ENCODE peak calls at places on chromosomes 2 and 18, in eight cellular contexts. One of them, this sample, is unnamed.

GRCh38 chr2:38750793-38751042 is 443 bp downstream of the SRSF7 start:
- DNase-seq in gastrocnemius medialis: peak; percentile 61
- DNase-seq in neural progenitor cell: peak; percentile 76
- DNase-seq in GM23248: no peak
- DNase-seq in right lobe of liver: peak; percentile 67
- DNase-seq in mammary epithelial cell: no peak
- DNase-seq in effector memory CD4-positive, alpha-beta T cell: peak; percentile 68
- DNase-seq in H9: no peak
- DNase-seq in this sample: peak; percentile 81

GRCh38 chr2:190849774-190850173 is 30.8 kb upstream of the GLS start:
- DNase-seq in H9: no peak
- DNase-seq in mammary epithelial cell: peak; percentile 89
- DNase-seq in right lobe of liver: no peak
- DNase-seq in effector memory CD4-positive, alpha-beta T cell: no peak
- DNase-seq in gastrocnemius medialis: no peak
- DNase-seq in GM23248: peak; percentile 93
- DNase-seq in neural progenitor cell: no peak
- DNase-seq in this sample: no peak

GRCh38 chr18:9876867-9877654 is 8.7 kb upstream of the TXNDC2 start:
- DNase-seq in GM23248: peak; percentile 89
- DNase-seq in effector memory CD4-positive, alpha-beta T cell: no peak
- DNase-seq in gastrocnemius medialis: no peak
- DNase-seq in right lobe of liver: no peak
- DNase-seq in mammary epithelial cell: peak; percentile 81
- DNase-seq in neural progenitor cell: peak; percentile 66
- DNase-seq in H9: no peak
- DNase-seq in this sample: no peak

GRCh38 chr2:42755161-42755900 is 8.6 kb downstream of the OXER1 start:
- DNase-seq in H9: no peak
- DNase-seq in neural progenitor cell: no peak
- DNase-seq in effector memory CD4-positive, alpha-beta T cell: no peak
- DNase-seq in GM23248: peak; percentile 80
- DNase-seq in mammary epithelial cell: no peak
- DNase-seq in right lobe of liver: no peak
- DNase-seq in gastrocnemius medialis: no peak
- DNase-seq in this sample: no peak

GRCh38 chr18:27865431-27865830 is 311.5 kb downstream of the CDH2 start:
- DNase-seq in H9: no peak
- DNase-seq in right lobe of liver: no peak
- DNase-seq in mammary epithelial cell: no peak
- DNase-seq in gastrocnemius medialis: no peak
- DNase-seq in neural progenitor cell: no peak
- DNase-seq in effector memory CD4-positive, alpha-beta T cell: no peak
- DNase-seq in GM23248: no peak
- DNase-seq in this sample: no peak

GRCh38 chr2:223759569-223760430 is 77.6 kb downstream of the AP1S3 start:
- DNase-seq in H9: no peak
- DNase-seq in mammary epithelial cell: peak; percentile 97
- DNase-seq in effector memory CD4-positive, alpha-beta T cell: no peak
- DNase-seq in neural progenitor cell: no peak
- DNase-seq in right lobe of liver: no peak
- DNase-seq in gastrocnemius medialis: no peak
- DNase-seq in GM23248: peak; percentile 57
- DNase-seq in this sample: no peak

GRCh38 chr2:113103958-113104627 is 23.3 kb upstream of the IL1RN start:
- DNase-seq in gastrocnemius medialis: no peak
- DNase-seq in GM23248: peak; percentile 66
- DNase-seq in H9: no peak
- DNase-seq in neural progenitor cell: no peak
- DNase-seq in right lobe of liver: no peak
- DNase-seq in mammary epithelial cell: peak; percentile 83
- DNase-seq in effector memory CD4-positive, alpha-beta T cell: no peak
- DNase-seq in this sample: no peak

GRCh38 chr2:30232027-30232800 is 880 bp downstream of the LBH start:
- DNase-seq in neural progenitor cell: peak; percentile 69
- DNase-seq in gastrocnemius medialis: no peak
- DNase-seq in effector memory CD4-positive, alpha-beta T cell: peak; percentile 76
- DNase-seq in GM23248: peak; percentile 76
- DNase-seq in H9: peak; percentile 85
- DNase-seq in mammary epithelial cell: no peak
- DNase-seq in right lobe of liver: peak; percentile 50
- DNase-seq in this sample: peak; percentile 81

GRCh38 chr2:98908909-98909308 is 27.1 kb downstream of the CRACDL start:
- DNase-seq in GM23248: peak; percentile 61
- DNase-seq in right lobe of liver: no peak
- DNase-seq in H9: no peak
- DNase-seq in gastrocnemius medialis: no peak
- DNase-seq in mammary epithelial cell: peak; percentile 22
- DNase-seq in effector memory CD4-positive, alpha-beta T cell: no peak
- DNase-seq in neural progenitor cell: no peak
- DNase-seq in this sample: no peak

GRCh38 chr2:89842180-89842908 is 1150.9 kb downstream of the RPIA start:
- DNase-seq in H9: no peak
- DNase-seq in GM23248: no peak
- DNase-seq in effector memory CD4-positive, alpha-beta T cell: no peak
- DNase-seq in gastrocnemius medialis: no peak
- DNase-seq in neural progenitor cell: no peak
- DNase-seq in mammary epithelial cell: no peak
- DNase-seq in right lobe of liver: no peak
- DNase-seq in this sample: no peak

GRCh38 chr2:145685323-145686050 is 1165.6 kb upstream of the ZEB2 start:
- DNase-seq in neural progenitor cell: no peak
- DNase-seq in gastrocnemius medialis: no peak
- DNase-seq in H9: no peak
- DNase-seq in mammary epithelial cell: peak; percentile 92
- DNase-seq in right lobe of liver: no peak
- DNase-seq in effector memory CD4-positive, alpha-beta T cell: no peak
- DNase-seq in GM23248: peak; percentile 55
- DNase-seq in this sample: no peak

GRCh38 chr2:44453289-44453688 is 91.5 kb downstream of the CAMKMT start:
- DNase-seq in neural progenitor cell: no peak
- DNase-seq in mammary epithelial cell: no peak
- DNase-seq in GM23248: no peak
- DNase-seq in right lobe of liver: no peak
- DNase-seq in gastrocnemius medialis: no peak
- DNase-seq in effector memory CD4-positive, alpha-beta T cell: no peak
- DNase-seq in H9: no peak
- DNase-seq in this sample: no peak

GRCh38 chr2:42903821-42904575 is 111.6 kb upstream of the HAAO start:
- DNase-seq in right lobe of liver: no peak
- DNase-seq in mammary epithelial cell: no peak
- DNase-seq in neural progenitor cell: no peak
- DNase-seq in gastrocnemius medialis: no peak
- DNase-seq in H9: no peak
- DNase-seq in effector memory CD4-positive, alpha-beta T cell: no peak
- DNase-seq in GM23248: no peak
- DNase-seq in this sample: no peak

GRCh38 chr18:70058916-70059315 is 111.2 kb upstream of the CD226 start:
- DNase-seq in neural progenitor cell: no peak
- DNase-seq in gastrocnemius medialis: no peak
- DNase-seq in effector memory CD4-positive, alpha-beta T cell: no peak
- DNase-seq in mammary epithelial cell: no peak
- DNase-seq in right lobe of liver: no peak
- DNase-seq in GM23248: no peak
- DNase-seq in H9: no peak
- DNase-seq in this sample: no peak

GRCh38 chr2:218013289-218013688 is 10.5 kb upstream of the TNS1 start:
- DNase-seq in mammary epithelial cell: no peak
- DNase-seq in H9: no peak
- DNase-seq in effector memory CD4-positive, alpha-beta T cell: no peak
- DNase-seq in right lobe of liver: no peak
- DNase-seq in gastrocnemius medialis: no peak
- DNase-seq in neural progenitor cell: no peak
- DNase-seq in GM23248: no peak
- DNase-seq in this sample: no peak

GRCh38 chr2:218010838-218011616 is 8.2 kb upstream of the TNS1 start:
- DNase-seq in effector memory CD4-positive, alpha-beta T cell: no peak
- DNase-seq in GM23248: no peak
- DNase-seq in neural progenitor cell: no peak
- DNase-seq in right lobe of liver: no peak
- DNase-seq in gastrocnemius medialis: no peak
- DNase-seq in mammary epithelial cell: no peak
- DNase-seq in H9: peak; percentile 43
- DNase-seq in this sample: no peak

GRCh38 chr2:218012306-218012705 is 9.5 kb upstream of the TNS1 start:
- DNase-seq in right lobe of liver: no peak
- DNase-seq in mammary epithelial cell: no peak
- DNase-seq in gastrocnemius medialis: no peak
- DNase-seq in effector memory CD4-positive, alpha-beta T cell: no peak
- DNase-seq in H9: no peak
- DNase-seq in GM23248: no peak
- DNase-seq in neural progenitor cell: no peak
- DNase-seq in this sample: no peak

GRCh38 chr2:218010116-218010837 is 7.5 kb upstream of the TNS1 start:
- DNase-seq in effector memory CD4-positive, alpha-beta T cell: peak; percentile 8
- DNase-seq in right lobe of liver: peak; percentile 54
- DNase-seq in mammary epithelial cell: peak; percentile 19
- DNase-seq in H9: peak; percentile 51
- DNase-seq in GM23248: peak; percentile 78
- DNase-seq in neural progenitor cell: peak; percentile 72
- DNase-seq in gastrocnemius medialis: no peak
- DNase-seq in this sample: peak; percentile 13

GRCh38 chr2:218011641-218012040 is 8.8 kb upstream of the TNS1 start:
- DNase-seq in neural progenitor cell: no peak
- DNase-seq in H9: no peak
- DNase-seq in gastrocnemius medialis: no peak
- DNase-seq in mammary epithelial cell: no peak
- DNase-seq in right lobe of liver: no peak
- DNase-seq in GM23248: no peak
- DNase-seq in effector memory CD4-positive, alpha-beta T cell: no peak
- DNase-seq in this sample: no peak
- H3K4me1 ChIP-seq in neural progenitor cell: peaks cover 41% of the 10 kb centered on the region
- H3K4me1 ChIP-seq in H9: peaks cover 3% of the 10 kb centered on the region
- H3K4me1 ChIP-seq in gastrocnemius medialis: peaks cover 53% of the 10 kb centered on the region
- H3K4me1 ChIP-seq in mammary epithelial cell: peaks cover 5% of the 10 kb centered on the region
- H3K4me1 ChIP-seq in right lobe of liver: no peaks in the 10 kb centered on the region
- H3K4me1 ChIP-seq in GM23248: peaks cover 26% of the 10 kb centered on the region
- H3K4me1 ChIP-seq in effector memory CD4-positive, alpha-beta T cell: peaks cover 7% of the 10 kb centered on the region
- H3K4me1 ChIP-seq in this sample: peaks cover 12% of the 10 kb centered on the region

DNA sequence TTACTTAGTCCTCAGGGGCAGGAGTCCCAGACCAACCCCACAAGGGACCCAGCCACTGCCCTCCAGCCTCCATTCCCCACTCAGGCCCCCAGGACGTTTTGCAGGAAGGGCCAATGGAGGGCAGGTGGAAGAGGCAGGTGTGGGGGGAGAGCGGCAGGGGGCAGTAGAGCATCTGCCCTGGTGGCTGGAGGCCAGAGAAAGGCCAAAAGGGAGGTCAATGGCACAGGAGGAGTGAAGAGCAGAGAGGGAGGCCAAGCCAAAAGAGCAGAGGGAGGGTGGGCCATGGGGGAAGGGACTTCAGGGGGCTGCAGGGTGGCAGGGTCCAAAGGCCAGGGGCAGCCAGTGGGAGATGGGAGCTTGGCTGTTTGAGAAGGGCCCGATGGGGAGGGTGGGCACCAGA is 17.3 kb upstream of the GPR55 start:
- DNase-seq in GM23248: no peak
- DNase-seq in neural progenitor cell: no peak
- DNase-seq in right lobe of liver: no peak
- DNase-seq in H9: no peak
- DNase-seq in gastrocnemius medialis: no peak
- DNase-seq in mammary epithelial cell: no peak
- DNase-seq in effector memory CD4-positive, alpha-beta T cell: no peak
- DNase-seq in this sample: no peak
- H3K27me3 ChIP-seq in GM23248: no peaks in the 10 kb centered on the region
- H3K27me3 ChIP-seq in neural progenitor cell: no peaks in the 10 kb centered on the region
- H3K27me3 ChIP-seq in right lobe of liver: no peaks in the 10 kb centered on the region
- H3K27me3 ChIP-seq in H9: no peaks in the 10 kb centered on the region
- H3K27me3 ChIP-seq in gastrocnemius medialis: no peaks in the 10 kb centered on the region
- H3K27me3 ChIP-seq in mammary epithelial cell: no peaks in the 10 kb centered on the region
- H3K27me3 ChIP-seq in effector memory CD4-positive, alpha-beta T cell: no peaks in the 10 kb centered on the region
- H3K27me3 ChIP-seq in this sample: no peaks in the 10 kb centered on the region

GRCh38 chr18:56107821-56108485 is 520.0 kb upstream of the TCF4 start:
- DNase-seq in mammary epithelial cell: no peak
- DNase-seq in effector memory CD4-positive, alpha-beta T cell: no peak
- DNase-seq in H9: no peak
- DNase-seq in GM23248: no peak
- DNase-seq in right lobe of liver: no peak
- DNase-seq in gastrocnemius medialis: no peak
- DNase-seq in neural progenitor cell: no peak
- DNase-seq in this sample: no peak

GRCh38 chr18:56112013-56112749 is 524.2 kb upstream of the TCF4 start:
- DNase-seq in right lobe of liver: no peak
- DNase-seq in mammary epithelial cell: peak; percentile 81
- DNase-seq in effector memory CD4-positive, alpha-beta T cell: no peak
- DNase-seq in neural progenitor cell: no peak
- DNase-seq in gastrocnemius medialis: no peak
- DNase-seq in H9: no peak
- DNase-seq in GM23248: peak; percentile 60
- DNase-seq in this sample: no peak

GRCh38 chr18:56112984-56113383 is 525.0 kb upstream of the TCF4 start:
- DNase-seq in GM23248: no peak
- DNase-seq in effector memory CD4-positive, alpha-beta T cell: no peak
- DNase-seq in right lobe of liver: no peak
- DNase-seq in neural progenitor cell: no peak
- DNase-seq in gastrocnemius medialis: no peak
- DNase-seq in mammary epithelial cell: no peak
- DNase-seq in H9: no peak
- DNase-seq in this sample: no peak

DNA sequence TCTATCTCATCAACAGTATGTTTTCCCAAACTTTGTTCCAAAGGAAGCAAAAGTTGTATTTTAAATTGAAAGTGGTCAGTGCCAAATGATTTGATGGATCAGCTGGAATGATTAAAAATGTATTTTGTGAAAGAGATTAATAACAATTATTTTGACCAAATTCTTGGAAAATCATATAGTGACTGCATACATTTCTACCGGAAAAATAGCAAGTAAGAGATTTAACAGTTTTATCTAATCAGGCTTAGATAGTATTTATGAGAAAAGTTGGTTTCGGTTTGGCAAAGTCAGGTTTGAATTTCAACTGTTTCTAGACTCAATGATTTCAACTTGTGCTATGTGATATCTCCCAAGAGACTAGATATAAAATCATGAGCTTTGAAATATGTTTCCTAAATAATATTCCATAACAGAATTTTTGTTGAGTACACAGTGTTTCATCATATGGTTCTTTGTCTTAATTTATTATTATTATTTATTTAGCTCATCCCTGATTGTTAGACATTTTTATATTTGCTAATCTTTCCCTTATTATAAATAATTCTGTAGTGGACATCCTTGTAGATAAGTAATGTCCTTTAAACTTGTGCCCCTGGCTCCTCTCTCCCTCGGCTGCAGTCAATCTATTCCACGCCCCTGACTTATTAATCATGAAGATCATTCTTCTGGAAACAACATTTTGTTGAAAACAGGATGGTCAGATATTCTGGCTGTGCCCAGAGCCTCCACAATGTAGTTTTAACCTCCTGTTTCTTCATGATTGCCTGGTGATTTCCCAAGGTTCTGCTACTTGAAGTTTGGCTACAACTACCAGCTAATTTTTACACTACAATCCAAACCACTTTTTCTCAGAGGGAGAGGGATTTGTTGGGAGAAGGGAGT is 520.7 kb upstream of the TCF4 start:
- DNase-seq in mammary epithelial cell: no peak
- DNase-seq in GM23248: no peak
- DNase-seq in H9: no peak
- DNase-seq in right lobe of liver: no peak
- DNase-seq in gastrocnemius medialis: no peak
- DNase-seq in effector memory CD4-positive, alpha-beta T cell: no peak
- DNase-seq in neural progenitor cell: no peak
- DNase-seq in this sample: no peak
- H3K4me1 ChIP-seq in mammary epithelial cell: no peaks in the 10 kb centered on the region
- H3K4me1 ChIP-seq in GM23248: no peaks in the 10 kb centered on the region
- H3K4me1 ChIP-seq in H9: no peaks in the 10 kb centered on the region
- H3K4me1 ChIP-seq in right lobe of liver: no peaks in the 10 kb centered on the region
- H3K4me1 ChIP-seq in gastrocnemius medialis: peaks cover 4% of the 10 kb centered on the region
- H3K4me1 ChIP-seq in effector memory CD4-positive, alpha-beta T cell: no peaks in the 10 kb centered on the region
- H3K4me1 ChIP-seq in neural progenitor cell: no peaks in the 10 kb centered on the region
- H3K4me1 ChIP-seq in this sample: no peaks in the 10 kb centered on the region

GRCh38 chr2:217941339-217941738 is 61.5 kb downstream of the TNS1 start:
- DNase-seq in gastrocnemius medialis: no peak
- DNase-seq in neural progenitor cell: no peak
- DNase-seq in right lobe of liver: no peak
- DNase-seq in H9: no peak
- DNase-seq in effector memory CD4-positive, alpha-beta T cell: no peak
- DNase-seq in GM23248: no peak
- DNase-seq in mammary epithelial cell: no peak
- DNase-seq in this sample: no peak
- H3K27me3 ChIP-seq in gastrocnemius medialis: no peaks in the 10 kb centered on the region
- H3K27me3 ChIP-seq in neural progenitor cell: no peaks in the 10 kb centered on the region
- H3K27me3 ChIP-seq in right lobe of liver: no peaks in the 10 kb centered on the region
- H3K27me3 ChIP-seq in H9: no peaks in the 10 kb centered on the region
- H3K27me3 ChIP-seq in effector memory CD4-positive, alpha-beta T cell: peaks cover 9% of the 10 kb centered on the region
- H3K27me3 ChIP-seq in GM23248: no peaks in the 10 kb centered on the region
- H3K27me3 ChIP-seq in mammary epithelial cell: peaks cover 3% of the 10 kb centered on the region
- H3K27me3 ChIP-seq in this sample: no peaks in the 10 kb centered on the region